ENCODE peak calls at places on chromosomes 4 and X, in five cellular contexts. One of them, this sample, is unnamed. For H3K4me1, the result is how much of the 10 kb centered on the place peaks cover.

GRCh38 chr4:114464873-114465272 is 133.7 kb upstream of the UGT8 start:
- DNase-seq in GM12878: no peak
- DNase-seq in K562: no peak
- DNase-seq in HepG2: no peak
- DNase-seq in H1: no peak
- DNase-seq in this sample: no peak

GRCh38 chr4:74374561-74375327 is 9.8 kb downstream of the EREG start:
- DNase-seq in GM12878: no peak
- DNase-seq in HepG2: no peak
- DNase-seq in H1: no peak
- DNase-seq in K562: no peak
- DNase-seq in this sample: peak

GRCh38 chr4:174084542-174084941 is 198.9 kb downstream of the FBXO8 start:
- DNase-seq in H1: no peak
- DNase-seq in GM12878: no peak
- DNase-seq in K562: no peak
- DNase-seq in HepG2: no peak
- DNase-seq in this sample: no peak

GRCh38 chr4:56261027-56261426 is 126.3 kb downstream of the AASDH start:
- DNase-seq in K562: no peak
- DNase-seq in HepG2: no peak
- DNase-seq in H1: no peak
- DNase-seq in GM12878: peak
- DNase-seq in this sample: no peak

GRCh38 chrX:87636533-87636932 is 118.9 kb downstream of the KLHL4 start:
- DNase-seq in GM12878: no peak
- DNase-seq in HepG2: no peak
- DNase-seq in H1: no peak
- DNase-seq in K562: no peak
- DNase-seq in this sample: no peak

GRCh38 chrX:10656214-10656613 is 35.8 kb upstream of the MID1 start:
- DNase-seq in K562: no peak
- DNase-seq in HepG2: no peak
- DNase-seq in H1: no peak
- DNase-seq in GM12878: no peak
- DNase-seq in this sample: no peak

GRCh38 chrX:8364369-8365141 is 100.1 kb upstream of the VCX3B start:
- DNase-seq in HepG2: peak
- DNase-seq in K562: peak
- DNase-seq in GM12878: no peak
- DNase-seq in H1: peak
- DNase-seq in this sample: no peak

GRCh38 chrX:153670748-153671588 is 2.6 kb downstream of the PNCK start:
- DNase-seq in HepG2: no peak
- DNase-seq in GM12878: no peak
- DNase-seq in K562: no peak
- DNase-seq in H1: no peak
- DNase-seq in this sample: no peak

GRCh38 chr4:111512081-111512774 is 633.0 kb upstream of the FAM241A start:
- DNase-seq in K562: no peak
- DNase-seq in HepG2: no peak
- DNase-seq in H1: no peak
- DNase-seq in GM12878: no peak
- DNase-seq in this sample: peak

GRCh38 chrX:103367502-103367901 is 8.8 kb upstream of the BEX3 start:
- DNase-seq in HepG2: no peak
- DNase-seq in K562: no peak
- DNase-seq in GM12878: no peak
- DNase-seq in H1: no peak
- DNase-seq in this sample: no peak

GRCh38 chr4:139968831-139969230 is 185.2 kb downstream of the MAML3 start:
- DNase-seq in GM12878: no peak
- DNase-seq in K562: no peak
- DNase-seq in HepG2: no peak
- DNase-seq in H1: no peak
- DNase-seq in this sample: no peak

GRCh38 chr4:153634737-153635353 is 49.2 kb upstream of the TLR2 start:
- DNase-seq in K562: peak
- DNase-seq in GM12878: no peak
- DNase-seq in HepG2: peak
- DNase-seq in H1: no peak
- DNase-seq in this sample: no peak

GRCh38 chr4:149605601-149606378 is 209.9 kb downstream of the IQCM start:
- DNase-seq in K562: no peak
- DNase-seq in GM12878: no peak
- DNase-seq in H1: no peak
- DNase-seq in HepG2: no peak
- DNase-seq in this sample: no peak

GRCh38 chrX:103831342-103831802 is 685 bp downstream of the RAB9B start:
- DNase-seq in K562: peak
- DNase-seq in GM12878: no peak
- DNase-seq in H1: peak
- DNase-seq in HepG2: no peak
- DNase-seq in this sample: no peak

GRCh38 chrX:18674417-18674787 is 2.5 kb upstream of the RS1 start:
- DNase-seq in HepG2: no peak
- DNase-seq in H1: no peak
- DNase-seq in GM12878: no peak
- DNase-seq in K562: peak
- DNase-seq in this sample: no peak

GRCh38 chr4:29423836-29424721 is 1296.1 kb upstream of the PCDH7 start:
- DNase-seq in K562: no peak
- DNase-seq in H1: no peak
- DNase-seq in HepG2: no peak
- DNase-seq in GM12878: no peak
- DNase-seq in this sample: peak

GRCh38 chrX:46665232-46666162 is 91.9 kb downstream of the CHST7 start:
- DNase-seq in GM12878: no peak
- DNase-seq in K562: no peak
- DNase-seq in HepG2: no peak
- DNase-seq in H1: no peak
- DNase-seq in this sample: no peak

GRCh38 chrX:93420635-93421034 is 252.7 kb downstream of the NAP1L3 start:
- DNase-seq in K562: no peak
- DNase-seq in HepG2: no peak
- DNase-seq in GM12878: no peak
- DNase-seq in H1: no peak
- DNase-seq in this sample: no peak

DNA sequence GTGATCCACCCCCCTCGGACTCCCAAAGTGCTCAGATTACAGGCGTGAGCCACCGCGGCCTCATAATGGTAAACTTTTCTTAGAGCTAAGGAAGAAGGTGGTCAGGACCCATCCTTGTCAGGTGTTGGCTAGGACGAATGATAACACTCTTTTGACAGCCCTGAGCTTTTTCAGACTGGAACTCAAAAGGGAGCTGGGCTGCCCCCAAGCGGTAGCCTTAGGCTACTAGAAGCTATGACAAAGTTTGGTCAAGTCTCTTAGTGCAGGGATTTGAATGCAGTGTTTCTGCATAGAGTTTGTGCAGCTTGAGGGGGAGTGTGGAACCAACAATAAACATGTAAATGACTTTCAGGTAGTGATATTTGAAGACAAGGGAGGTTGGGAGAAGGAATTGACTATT is 11.8 kb upstream of the HSD17B10 start:
- DNase-seq in K562: peak
- DNase-seq in H1: no peak
- DNase-seq in HepG2: peak
- DNase-seq in GM12878: no peak
- DNase-seq in this sample: no peak
- TF ChIP-seq SP1 in K562: no peak
- TF ChIP-seq SP1 in H1: no peak
- TF ChIP-seq SP1 in HepG2: no peak
- TF ChIP-seq SP1 in GM12878: no peak
- TF ChIP-seq SP1 in this sample: no peak

DNA sequence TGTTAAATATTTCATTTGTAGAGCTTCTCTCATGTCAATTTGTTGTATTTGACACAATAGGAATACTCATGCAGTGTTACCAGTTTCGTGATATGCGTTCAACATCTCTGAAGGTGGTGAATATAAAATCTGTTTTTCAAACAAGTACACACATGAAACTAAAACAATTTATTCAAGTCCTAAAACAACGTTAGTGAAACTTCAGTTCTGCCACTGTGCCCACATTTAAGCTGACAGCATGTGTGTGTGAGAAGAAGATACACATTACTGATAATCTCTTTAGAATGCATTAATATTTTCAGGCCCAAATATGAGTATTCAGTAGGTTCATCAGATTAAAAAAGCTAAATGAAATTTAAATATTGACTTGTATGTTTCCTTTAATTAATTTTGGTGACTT is 21.7 kb downstream of the GAB1 start:
- DNase-seq in H1: no peak
- DNase-seq in K562: no peak
- DNase-seq in HepG2: no peak
- DNase-seq in GM12878: no peak
- DNase-seq in this sample: no peak
- H3K4me1 ChIP-seq in H1: under half
- H3K4me1 ChIP-seq in K562: under half
- H3K4me1 ChIP-seq in HepG2: under half
- H3K4me1 ChIP-seq in GM12878: under half
- H3K4me1 ChIP-seq in this sample: under half

GRCh38 chrX:70422886-70423336 is at the start of gene GDPD2:
- DNase-seq in K562: no peak
- DNase-seq in H1: peak
- DNase-seq in GM12878: no peak
- DNase-seq in HepG2: peak
- DNase-seq in this sample: no peak
- TF ChIP-seq CTCF in K562: no peak
- TF ChIP-seq CTCF in H1: peak
- TF ChIP-seq CTCF in GM12878: no peak
- TF ChIP-seq CTCF in HepG2: peak
- TF ChIP-seq CTCF in this sample: peak

GRCh38 chr4:42364654-42365053 is 32.6 kb upstream of the SHISA3 start:
- DNase-seq in GM12878: no peak
- DNase-seq in HepG2: no peak
- DNase-seq in H1: no peak
- DNase-seq in K562: no peak
- DNase-seq in this sample: no peak
- TF ChIP-seq SP1 in GM12878: no peak
- TF ChIP-seq SP1 in HepG2: no peak
- TF ChIP-seq SP1 in H1: no peak
- TF ChIP-seq SP1 in K562: no peak
- TF ChIP-seq SP1 in this sample: no peak

GRCh38 chr4:90815569-90815968 is 688.4 kb downstream of the CCSER1 start:
- DNase-seq in K562: no peak
- DNase-seq in GM12878: no peak
- DNase-seq in H1: no peak
- DNase-seq in HepG2: no peak
- DNase-seq in this sample: no peak

GRCh38 chr4:90816754-90817153 is 689.6 kb downstream of the CCSER1 start:
- DNase-seq in GM12878: no peak
- DNase-seq in H1: no peak
- DNase-seq in K562: no peak
- DNase-seq in HepG2: no peak
- DNase-seq in this sample: no peak
- H3K4me1 ChIP-seq in GM12878: under half
- H3K4me1 ChIP-seq in H1: under half
- H3K4me1 ChIP-seq in K562: under half
- H3K4me1 ChIP-seq in HepG2: under half
- H3K4me1 ChIP-seq in this sample: under half

GRCh38 chr4:186304216-186304615 is 38.2 kb downstream of the F11 start:
- DNase-seq in H1: no peak
- DNase-seq in GM12878: no peak
- DNase-seq in K562: no peak
- DNase-seq in HepG2: no peak
- DNase-seq in this sample: no peak

GRCh38 chr4:186307916-186308315 is 41.9 kb downstream of the F11 start:
- DNase-seq in HepG2: no peak
- DNase-seq in H1: no peak
- DNase-seq in K562: no peak
- DNase-seq in GM12878: no peak
- DNase-seq in this sample: no peak

GRCh38 chr4:186307497-186307896 is 41.5 kb downstream of the F11 start:
- DNase-seq in HepG2: no peak
- DNase-seq in GM12878: no peak
- DNase-seq in H1: no peak
- DNase-seq in K562: no peak
- DNase-seq in this sample: no peak

GRCh38 chr4:186300659-186301377 is 34.8 kb downstream of the F11 start:
- DNase-seq in HepG2: no peak
- DNase-seq in K562: no peak
- DNase-seq in H1: no peak
- DNase-seq in GM12878: no peak
- DNase-seq in this sample: no peak

DNA sequence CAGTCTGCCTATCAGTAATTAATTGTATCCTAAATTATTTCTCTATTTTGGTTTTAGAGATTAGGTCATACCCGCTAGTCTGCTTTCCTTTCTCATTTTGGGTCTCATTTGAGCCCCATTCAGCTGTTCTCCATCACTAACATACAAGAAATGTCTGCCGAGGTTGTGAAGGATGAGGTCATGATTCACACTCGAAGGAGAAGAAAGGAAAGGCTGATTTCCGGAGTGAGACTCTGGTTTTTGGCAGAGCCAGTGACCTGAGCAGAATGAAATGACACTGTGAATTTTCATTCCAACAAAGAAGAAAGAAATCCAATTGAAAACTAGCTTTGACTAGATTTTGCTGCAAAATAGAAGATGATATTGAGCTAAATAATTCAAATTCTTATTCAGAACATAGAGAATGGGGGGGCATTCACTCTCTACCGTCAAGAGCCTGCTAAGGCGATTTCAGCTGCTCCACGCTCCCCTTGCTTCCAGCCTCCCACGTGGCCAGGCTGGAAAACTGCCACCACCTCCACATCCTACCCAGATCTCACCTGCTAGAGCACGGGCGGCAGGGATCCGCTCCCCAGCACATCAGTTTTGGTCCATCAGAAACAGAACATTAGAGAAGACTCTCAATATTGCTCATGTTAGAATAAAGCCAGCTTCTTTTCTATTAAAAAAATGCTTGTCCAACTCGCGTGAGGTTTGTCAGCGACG is 39.0 kb downstream of the F11 start:
- DNase-seq in HepG2: no peak
- DNase-seq in K562: no peak
- DNase-seq in GM12878: no peak
- DNase-seq in H1: no peak
- DNase-seq in this sample: no peak
- TF ChIP-seq CTCF in HepG2: no peak
- TF ChIP-seq CTCF in K562: no peak
- TF ChIP-seq CTCF in GM12878: no peak
- TF ChIP-seq CTCF in H1: no peak
- TF ChIP-seq CTCF in this sample: no peak

DNA sequence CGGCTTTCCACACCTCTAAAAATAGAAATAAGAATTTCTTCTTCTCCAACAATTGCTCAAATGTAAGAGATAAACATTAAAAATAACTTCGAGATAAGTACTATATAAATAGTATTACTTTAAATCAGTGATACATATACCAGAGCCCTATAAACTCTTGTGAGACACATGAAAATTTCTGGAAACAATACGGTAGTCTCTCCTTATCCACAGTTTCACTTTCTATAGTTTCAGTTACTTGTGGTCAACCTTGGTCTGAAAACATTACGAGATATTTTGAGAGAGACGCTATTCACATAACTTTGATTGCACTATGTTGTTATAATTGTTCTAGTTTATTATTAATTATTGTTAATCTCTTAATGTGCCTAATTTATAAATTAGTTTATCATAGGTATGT is 101.5 kb upstream of the CXXC4 start:
- DNase-seq in H1: no peak
- DNase-seq in GM12878: no peak
- DNase-seq in K562: no peak
- DNase-seq in HepG2: no peak
- DNase-seq in this sample: no peak
- TF ChIP-seq SP1 in H1: no peak
- TF ChIP-seq SP1 in GM12878: no peak
- TF ChIP-seq SP1 in K562: no peak
- TF ChIP-seq SP1 in HepG2: no peak
- TF ChIP-seq SP1 in this sample: no peak

This sample was measured in HCT116.